ENCODE peak calls at places on chromosomes 6 and 20, in four cellular contexts. J is tibial artery, Z is tibial nerve, X is thyroid gland. U is an unnamed sample.

GRCh38 chr20:6501061-6501460 is 266.4 kb upstream of the BMP2 start:
- DNase-seq in J (no peak), Z (no peak), X (no peak), U (peak)

GRCh38 chr20:24960302-24960801 is 11.3 kb downstream of the CST7 start:
- DNase-seq in J (no peak), Z (no peak), X (no peak), U (no peak)

GRCh38 chr20:17320456-17320855 is 93.6 kb downstream of the PCSK2 start:
- DNase-seq in J (no peak), Z (no peak), X (no peak), U (no peak)

GRCh38 chr20:51886891-51887608 is 84.7 kb upstream of the SALL4 start:
- DNase-seq in J (no peak), Z (no peak), X (no peak), U (no peak)

GRCh38 chr6:134564705-134565104 is 246.8 kb upstream of the SGK1 start:
- DNase-seq in J (no peak), Z (no peak), X (no peak), U (no peak)

GRCh38 chr20:49400904-49401303 is 81.6 kb downstream of the KCNB1 start:
- DNase-seq in J (peak), Z (peak), X (no peak), U (no peak)

GRCh38 chr6:28816909-28817807 is 106.6 kb downstream of the TRIM27 start:
- DNase-seq in J (no peak), Z (no peak), X (no peak), U (no peak)

GRCh38 chr6:30836431-30836866 is 47.9 kb upstream of the DDR1 start:
- DNase-seq in J (peak), Z (no peak), X (peak), U (peak)

GRCh38 chr20:5859611-5860010 is 90.7 kb downstream of the TRMT6 start:
- DNase-seq in J (no peak), Z (no peak), X (no peak), U (no peak)

GRCh38 chr6:73580247-73581149 is 59.7 kb upstream of the EEF1A1 start:
- DNase-seq in J (peak), Z (peak), X (peak), U (peak)

GRCh38 chr6:150652848-150653613 is 53.3 kb downstream of the PLEKHG1 start:
- DNase-seq in J (no peak), Z (no peak), X (no peak), U (no peak)

GRCh38 chr6:68635412-68635705 is 277 bp downstream of the ADGRB3 start:
- DNase-seq in J (no peak), Z (no peak), X (no peak), U (no peak)

GRCh38 chr6:109484161-109484560 is 1.1 kb upstream of the ZBTB24 start:
- DNase-seq in J (no peak), Z (no peak), X (no peak), U (no peak)

GRCh38 chr6:96897396-96898240 is at the start of gene NDUFAF4:
- DNase-seq in J (peak), Z (peak), X (peak), U (peak)

GRCh38 chr6:30258204-30258603 is 45.0 kb upstream of the TRIM26 start:
- DNase-seq in J (no peak), Z (no peak), X (no peak), U (no peak)

GRCh38 chr20:62832212-62832922 is 15.5 kb downstream of the COL9A3 start:
- DNase-seq in J (no peak), Z (no peak), X (peak), U (peak)

GRCh38 chr20:50820515-50821256 is 25.8 kb downstream of the BCAS4 start:
- DNase-seq in J (no peak), Z (no peak), X (no peak), U (no peak)

GRCh38 chr6:166520905-166521834 is 65.3 kb downstream of the RAMACL start:
- DNase-seq in J (no peak), Z (no peak), X (no peak), U (no peak)

GRCh38 chr6:163588211-163588919 is 173.8 kb downstream of the QKI start:
- DNase-seq in J (no peak), Z (no peak), X (no peak), U (no peak)

GRCh38 chr6:162849269-162849668 is 121.5 kb downstream of the PACRG start:
- DNase-seq in J (no peak), Z (no peak), X (no peak), U (no peak)

GRCh38 chr20:59561228-59561605 is 43.1 kb upstream of the PHACTR3 start:
- DNase-seq in J (no peak), Z (no peak), X (no peak), U (no peak)

GRCh38 chr20:62831361-62831788 is 14.5 kb downstream of the COL9A3 start:
- DNase-seq in J (no peak), Z (no peak), X (peak), U (no peak)

GRCh38 chr6:36838896-36839818 is at the start of gene CPNE5:
- DNase-seq in J (no peak), Z (no peak), X (no peak), U (no peak)

GRCh38 chr20:20003088-20003954 is 13.8 kb upstream of the NAA20 start:
- DNase-seq in J (peak), Z (peak), X (peak), U (no peak)

DNA sequence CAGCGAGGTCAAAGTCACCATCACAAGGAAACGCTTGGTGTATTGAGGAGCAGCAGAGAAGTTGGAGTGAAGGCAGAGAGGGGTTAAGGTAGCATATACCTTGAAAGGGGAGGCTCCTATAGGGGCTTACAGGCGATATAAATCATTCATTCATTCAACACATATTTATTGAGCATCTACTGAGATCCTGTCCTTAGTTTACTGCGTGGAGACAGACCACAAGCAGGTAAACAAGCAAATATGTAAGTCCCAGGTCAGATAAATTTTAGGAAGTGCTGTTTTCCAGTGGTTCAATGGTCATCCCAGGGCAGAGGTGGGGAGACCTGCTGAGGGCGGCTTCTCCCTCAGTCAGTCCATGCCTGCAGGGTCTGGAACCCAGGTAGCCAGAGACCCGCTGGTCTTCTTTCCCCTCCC is 761 bp upstream of the DNMT3B start:
- DNase-seq in J (no peak), Z (no peak), X (no peak), U (no peak)
- H3K27ac ChIP-seq in J (no peak), Z (no peak), X (no peak), U (no peak)

DNA sequence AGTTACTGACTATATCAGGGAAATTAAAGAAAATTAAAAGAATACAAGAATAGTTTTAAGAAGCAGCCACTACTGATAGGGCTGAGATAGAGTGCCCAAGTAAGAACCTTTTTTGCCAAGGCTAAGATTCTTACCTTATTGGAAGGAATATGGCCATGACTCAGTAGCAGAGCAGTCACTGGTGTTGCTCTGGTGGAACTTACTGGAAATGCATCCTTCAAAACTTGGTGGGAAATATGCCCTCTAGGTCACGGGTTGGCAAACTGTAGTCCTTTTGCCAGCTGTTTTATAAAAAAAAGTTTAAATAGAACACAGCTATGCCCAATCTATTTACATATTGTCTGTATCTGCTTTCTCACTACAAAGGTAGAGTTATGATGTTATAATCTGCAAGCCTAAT is 6.0 kb downstream of the HSF2 start:
- DNase-seq in J (no peak), Z (no peak), X (no peak), U (no peak)
- H3K27ac ChIP-seq in J (no peak), Z (no peak), X (no peak), U (no peak)

GRCh38 chr6:124223596-124223995 is 419.9 kb downstream of the NKAIN2 start:
- DNase-seq in J (no peak), Z (no peak), X (no peak), U (no peak)
- H3K27ac ChIP-seq in J (no peak), Z (no peak), X (no peak), U (no peak)

GRCh38 chr6:157552171-157552747 is 171.3 kb downstream of the ZDHHC14 start:
- DNase-seq in J (no peak), Z (no peak), X (no peak), U (no peak)
- H3K27ac ChIP-seq in J (no peak), Z (no peak), X (no peak), U (no peak)

DNA sequence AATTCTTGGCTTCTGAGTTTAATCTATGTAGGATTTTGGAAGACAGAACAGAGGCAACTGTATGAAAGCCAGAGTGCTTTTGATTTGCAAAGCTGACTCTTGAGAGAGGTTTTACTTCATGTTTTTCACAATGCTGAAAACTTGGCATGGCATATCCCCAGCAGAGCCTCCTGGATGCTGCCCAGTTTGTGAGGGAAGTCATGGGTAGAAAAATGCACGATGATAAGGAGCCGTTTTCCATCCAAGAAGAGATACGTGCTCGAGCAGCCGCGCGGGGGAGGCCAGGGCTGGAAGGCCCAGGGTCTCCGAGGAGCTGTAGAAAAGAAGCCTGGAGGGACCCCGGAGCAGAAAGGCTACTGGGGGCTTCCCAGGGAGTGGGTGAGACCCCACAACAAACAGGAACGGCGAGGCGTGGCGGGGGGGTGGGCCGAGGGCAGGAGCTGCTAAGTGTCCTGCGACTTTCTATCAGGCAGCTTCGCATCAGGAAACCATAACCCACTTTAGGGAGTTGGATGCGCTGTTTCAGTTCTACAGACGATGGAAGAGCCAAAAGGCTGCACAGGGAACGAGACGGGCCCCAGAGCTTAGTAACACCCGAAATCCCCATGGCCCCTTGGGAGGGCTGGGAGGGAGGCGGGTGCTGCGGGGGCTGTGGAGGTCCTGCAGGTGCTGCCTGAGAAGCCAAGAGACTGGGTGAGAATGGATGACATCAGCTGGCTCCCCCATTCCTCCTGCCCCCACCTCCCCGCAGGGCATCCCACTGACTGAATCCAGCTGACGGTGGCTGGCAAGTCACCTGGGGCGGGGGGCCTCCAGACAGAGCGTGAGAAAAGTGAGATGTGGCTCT is 36.4 kb downstream of the PNLDC1 start:
- DNase-seq in J (peak), Z (peak), X (peak), U (no peak)
- H3K27ac ChIP-seq in J (peak), Z (peak), X (peak), U (no peak)

U was measured in adrenal gland.